ENCODE peak calls at places on chromosomes 13 and 19, in five cellular contexts. H is GM23338, V is neural progenitor cell, A is ovary, G is heart left ventricle. I is an unnamed sample.

GRCh38 chr19:17319473-17320238 is 10.3 kb downstream of the DDA1 start:
- DNase-seq in A (peak), V (no peak), H (no peak), G (no peak), I (no peak)

GRCh38 chr19:14916848-14917247 is 24.4 kb upstream of the OR7C2 start:
- DNase-seq in A (no peak), V (no peak), H (peak), G (no peak), I (no peak)

GRCh38 chr13:24097064-24097463 is 63.5 kb upstream of the SPATA13 start:
- DNase-seq in G (no peak), A (no peak), H (no peak), V (no peak), I (no peak)

GRCh38 chr13:111791131-111791530 is 275.8 kb upstream of the SOX1 start:
- DNase-seq in H (no peak), G (no peak), V (no peak), A (no peak), I (peak)

GRCh38 chr19:13024958-13025653 is 29.8 kb downstream of the NFIX start:
- DNase-seq in G (no peak), A (peak), V (peak), H (peak), I (no peak)

GRCh38 chr13:112247471-112248405 is 128.4 kb upstream of the SPACA7 start:
- DNase-seq in V (no peak), H (no peak), G (no peak), A (no peak), I (peak)

GRCh38 chr19:49667473-49667872 is 1.7 kb downstream of the BCL2L12 start:
- DNase-seq in V (no peak), A (no peak), G (no peak), H (no peak), I (no peak)

GRCh38 chr13:114132419-114133121 is at the start of gene RASA3:
- DNase-seq in G (peak), V (peak), H (peak), A (peak), I (peak)

GRCh38 chr13:19860884-19861655 is 2.4 kb downstream of the ZMYM5 start:
- DNase-seq in H (no peak), V (peak), A (no peak), G (no peak), I (no peak)

GRCh38 chr19:16290692-16291091 is 33.9 kb upstream of the KLF2 start:
- DNase-seq in H (no peak), A (no peak), V (no peak), G (peak), I (no peak)

GRCh38 chr13:39900106-39900750 is 244.8 kb downstream of the COG6 start:
- DNase-seq in G (no peak), H (no peak), V (no peak), A (no peak), I (no peak)

GRCh38 chr19:15303105-15303780 is 29.1 kb downstream of the BRD4 start:
- DNase-seq in A (no peak), H (no peak), G (no peak), V (no peak), I (no peak)

GRCh38 chr19:10005632-10006334 is 4.5 kb downstream of the COL5A3 start:
- DNase-seq in A (peak), G (no peak), V (no peak), H (no peak), I (no peak)

GRCh38 chr19:29006057-29006735 is 206.8 kb downstream of the UQCRFS1 start:
- DNase-seq in V (no peak), A (no peak), H (no peak), G (no peak), I (no peak)

GRCh38 chr13:102597029-102598015 is 536 bp downstream of the TPP2 start:
- DNase-seq in G (peak), V (peak), A (peak), H (peak), I (no peak)

GRCh38 chr19:33132425-33132824 is 511 bp downstream of the WDR88 start:
- DNase-seq in H (peak), A (no peak), G (no peak), V (peak), I (no peak)

GRCh38 chr13:85806553-85807175 is 7.4 kb upstream of the SLITRK6 start:
- DNase-seq in V (peak), G (no peak), H (peak), A (no peak), I (no peak)

GRCh38 chr13:80463673-80464352 is 122.9 kb upstream of the SPRY2 start:
- DNase-seq in V (no peak), G (no peak), H (no peak), A (no peak), I (no peak)

GRCh38 chr19:16051254-16052025 is 24.9 kb upstream of the TPM4 start:
- DNase-seq in G (no peak), A (no peak), H (no peak), V (no peak), I (no peak)

GRCh38 chr19:39599116-39599515 is 3.2 kb upstream of the LGALS13 start:
- DNase-seq in H (peak), V (peak), A (no peak), G (no peak), I (no peak)

GRCh38 chr13:69704311-69704710 is 403.3 kb upstream of the ATXN8OS start:
- DNase-seq in A (no peak), H (no peak), G (no peak), V (no peak), I (no peak)

GRCh38 chr19:1183543-1184172 is 9.6 kb upstream of the SBNO2 start:
- DNase-seq in A (peak), H (no peak), G (no peak), V (no peak), I (no peak)

GRCh38 chr19:12200020-12200419 is 37.1 kb downstream of the ZNF136 start:
- DNase-seq in A (no peak), H (no peak), G (no peak), V (no peak), I (no peak)

GRCh38 chr19:10761443-10762242 is 43.8 kb downstream of the DNM2 start:
- DNase-seq in H (peak), A (no peak), G (no peak), V (no peak), I (no peak)

GRCh38 chr19:2546128-2547032 is 70.5 kb downstream of the GADD45B start:
- DNase-seq in V (peak), G (peak), A (peak), H (peak), I (peak)

GRCh38 chr13:80783926-80784325 is 443.0 kb upstream of the SPRY2 start:
- DNase-seq in H (peak), G (peak), A (no peak), V (peak), I (no peak)

GRCh38 chr19:20179946-20180345 is 12.9 kb downstream of the ZNF486 start:
- DNase-seq in H (no peak), G (no peak), A (no peak), V (no peak), I (no peak)

GRCh38 chr13:112014857-112015256 is 52.1 kb upstream of the SOX1 start:
- DNase-seq in G (no peak), A (no peak), H (no peak), V (no peak), I (no peak)

GRCh38 chr19:18053571-18054219 is 33.0 kb downstream of the IL12RB1 start:
- DNase-seq in H (no peak), G (no peak), A (no peak), V (no peak), I (no peak)

GRCh38 chr19:18507021-18507726 is 14.7 kb downstream of the ELL start:
- DNase-seq in H (no peak), G (peak), A (no peak), V (no peak), I (no peak)

GRCh38 chr19:38849147-38849745 is 540 bp downstream of the HNRNPL start:
- DNase-seq in V (peak), A (peak), G (peak), H (peak), I (peak)

GRCh38 chr19:47187797-47188196 is 43.2 kb downstream of the BBC3 start:
- DNase-seq in A (no peak), H (no peak), V (no peak), G (no peak), I (no peak)

GRCh38 chr19:10517361-10517759 is at the start of gene S1PR5:
- DNase-seq in G (no peak), H (peak), V (peak), A (no peak), I (no peak)

GRCh38 chr19:40798223-40798996 is 581 bp upstream of the EGLN2 start:
- DNase-seq in V (peak), G (peak), A (peak), H (peak), I (peak)
- TF ChIP-seq CTCF in V (peak), G (peak), A (peak), H (peak), I (no peak)

DNA sequence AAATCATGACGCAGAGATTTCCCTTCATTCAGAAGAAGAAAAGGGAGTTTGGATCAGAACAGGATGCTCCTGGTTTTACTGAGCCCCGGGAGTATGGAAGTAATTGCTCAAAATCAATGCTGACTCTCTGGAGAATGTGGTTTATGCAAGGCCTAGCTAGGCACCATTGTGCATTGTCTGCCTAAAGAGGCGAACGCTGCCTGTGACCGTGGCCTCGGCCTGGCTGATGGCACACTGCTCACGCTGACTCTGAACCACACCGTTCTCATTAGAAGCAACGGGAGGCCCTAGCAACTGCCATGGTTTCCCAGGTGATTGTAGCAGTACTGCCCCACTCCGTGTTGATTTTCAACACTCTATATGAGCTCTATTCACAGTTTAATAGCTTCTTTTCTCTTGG is 41.7 kb upstream of the UBL3 start:
- DNase-seq in H (peak), A (no peak), V (no peak), G (no peak), I (no peak)
- H3K27ac ChIP-seq in H (no peak), A (no peak), V (no peak), G (no peak), I (no peak)

GRCh38 chr13:38417241-38417640 is 67.6 kb downstream of the UFM1 start:
- DNase-seq in A (no peak), V (no peak), G (no peak), H (no peak), I (no peak)

GRCh38 chr13:38419312-38419873 is 69.7 kb downstream of the UFM1 start:
- DNase-seq in A (no peak), G (no peak), V (no peak), H (no peak), I (no peak)

GRCh38 chr13:38415233-38415632 is 65.6 kb downstream of the UFM1 start:
- DNase-seq in G (peak), V (no peak), A (no peak), H (no peak), I (no peak)

GRCh38 chr13:38417727-38418126 is 68.1 kb downstream of the UFM1 start:
- DNase-seq in A (no peak), H (peak), G (no peak), V (peak), I (no peak)

GRCh38 chr13:38418286-38418685 is 68.6 kb downstream of the UFM1 start:
- DNase-seq in G (no peak), V (no peak), A (no peak), H (no peak), I (no peak)
- TF ChIP-seq CTCF in G (no peak), V (no peak), A (no peak), H (no peak), I (no peak)

GRCh38 chr13:66794340-66795031 is 435.6 kb downstream of the PCDH9 start:
- DNase-seq in A (no peak), G (no peak), H (no peak), V (no peak), I (no peak)
- H3K27ac ChIP-seq in A (no peak), G (no peak), H (no peak), V (no peak), I (no peak)

I was measured in coronary artery.